ENCODE peak calls at places on chromosomes 16 and 17, in ten cellular contexts. U, D, V, S, I, Z, W, G, R and C are unnamed samples.

GRCh38 chr17:74807925-74808324 is 31.8 kb upstream of the NAT9 start:
- DNase-seq in U (no peak), D (no peak), V (no peak), S (peak; percentile 4), I (no peak), Z (no peak), W (no peak), G (no peak), R (no peak), C (no peak)

GRCh38 chr17:18017958-18018357 is 21.0 kb downstream of the ATPAF2 start:
- DNase-seq in U (no peak), D (peak; percentile 88), V (no peak), S (peak; percentile 62), I (no peak), Z (no peak), W (no peak), G (no peak), R (no peak), C (no peak)

GRCh38 chr16:31365131-31365865 is 10.3 kb downstream of the ITGAX start:
- DNase-seq in U (no peak), D (no peak), V (no peak), S (no peak), I (no peak), Z (no peak), W (no peak), G (no peak), R (no peak), C (no peak)

GRCh38 chr16:68446941-68447675 is 1.2 kb downstream of the SMPD3 start:
- DNase-seq in U (no peak), D (no peak), V (no peak), S (no peak), I (no peak), Z (no peak), W (no peak), G (no peak), R (no peak), C (no peak)

GRCh38 chr17:75679706-75680201 is 12.6 kb downstream of the SAP30BP start:
- DNase-seq in U (peak; percentile 42), D (peak; percentile 31), V (no peak), S (no peak), I (no peak), Z (peak; percentile 89), W (no peak), G (peak; percentile 41), R (no peak), C (no peak)

GRCh38 chr16:17173134-17173729 is 297.5 kb downstream of the XYLT1 start:
- DNase-seq in U (peak; percentile 39), D (peak; percentile 37), V (no peak), S (peak; percentile 63), I (no peak), Z (no peak), W (no peak), G (peak; percentile 18), R (no peak), C (no peak)

GRCh38 chr17:15777297-15777696 is 45.2 kb downstream of the TBC1D26 start:
- DNase-seq in U (no peak), D (no peak), V (no peak), S (no peak), I (no peak), Z (no peak), W (no peak), G (no peak), R (no peak), C (no peak)

GRCh38 chr17:65638221-65638940 is 76.9 kb upstream of the AXIN2 start:
- DNase-seq in U (no peak), D (peak; percentile 16), V (no peak), S (peak; percentile 84), I (no peak), Z (no peak), W (no peak), G (no peak), R (no peak), C (no peak)

GRCh38 chr17:14845562-14846335 is 419.4 kb downstream of the PMP22 start:
- DNase-seq in U (no peak), D (peak; percentile 36), V (no peak), S (peak; percentile 18), I (no peak), Z (no peak), W (no peak), G (no peak), R (no peak), C (no peak)

GRCh38 chr16:22206013-22206846 is at the start of gene EEF2K:
- DNase-seq in U (peak; percentile 91), D (peak; percentile 98), V (peak; percentile 75), S (peak; percentile 95), I (peak; percentile 95), Z (peak; percentile 98), W (peak; percentile 81), G (peak; percentile 86), R (peak; percentile 97), C (peak; percentile 74)

GRCh38 chr17:74219576-74220133 is 6.3 kb downstream of the TTYH2 start:
- DNase-seq in U (no peak), D (no peak), V (no peak), S (no peak), I (no peak), Z (no peak), W (no peak), G (no peak), R (no peak), C (no peak)

GRCh38 chr17:17877548-17878358 is 41.0 kb upstream of the SREBF1 start:
- DNase-seq in U (peak; percentile 84), D (peak; percentile 97), V (no peak), S (peak; percentile 90), I (no peak), Z (no peak), W (peak; percentile 71), G (peak; percentile 36), R (peak; percentile 75), C (no peak)

GRCh38 chr16:66427451-66427860 is 361 bp downstream of the BEAN1 start:
- DNase-seq in U (no peak), D (no peak), V (no peak), S (no peak), I (no peak), Z (no peak), W (no peak), G (no peak), R (no peak), C (no peak)

GRCh38 chr16:34758835-34759234 is 1299.4 kb downstream of the TP53TG3F start:
- DNase-seq in U (no peak), D (no peak), V (no peak), S (no peak), I (no peak), Z (no peak), W (no peak), G (no peak), R (no peak), C (no peak)
- H3K9me3 ChIP-seq in U (peaks cover 95% of the 10 kb centered on the region), D (peaks cover 13% of the 10 kb centered on the region), V (peaks cover 67% of the 10 kb centered on the region), S (no peaks in the 10 kb centered on the region), I (peaks cover 38% of the 10 kb centered on the region), Z (peaks cover 3% of the 10 kb centered on the region), W (peaks cover 12% of the 10 kb centered on the region), G (peaks cover 33% of the 10 kb centered on the region), R (peaks cover 100% of the 10 kb centered on the region), C (peaks cover 54% of the 10 kb centered on the region)

DNA sequence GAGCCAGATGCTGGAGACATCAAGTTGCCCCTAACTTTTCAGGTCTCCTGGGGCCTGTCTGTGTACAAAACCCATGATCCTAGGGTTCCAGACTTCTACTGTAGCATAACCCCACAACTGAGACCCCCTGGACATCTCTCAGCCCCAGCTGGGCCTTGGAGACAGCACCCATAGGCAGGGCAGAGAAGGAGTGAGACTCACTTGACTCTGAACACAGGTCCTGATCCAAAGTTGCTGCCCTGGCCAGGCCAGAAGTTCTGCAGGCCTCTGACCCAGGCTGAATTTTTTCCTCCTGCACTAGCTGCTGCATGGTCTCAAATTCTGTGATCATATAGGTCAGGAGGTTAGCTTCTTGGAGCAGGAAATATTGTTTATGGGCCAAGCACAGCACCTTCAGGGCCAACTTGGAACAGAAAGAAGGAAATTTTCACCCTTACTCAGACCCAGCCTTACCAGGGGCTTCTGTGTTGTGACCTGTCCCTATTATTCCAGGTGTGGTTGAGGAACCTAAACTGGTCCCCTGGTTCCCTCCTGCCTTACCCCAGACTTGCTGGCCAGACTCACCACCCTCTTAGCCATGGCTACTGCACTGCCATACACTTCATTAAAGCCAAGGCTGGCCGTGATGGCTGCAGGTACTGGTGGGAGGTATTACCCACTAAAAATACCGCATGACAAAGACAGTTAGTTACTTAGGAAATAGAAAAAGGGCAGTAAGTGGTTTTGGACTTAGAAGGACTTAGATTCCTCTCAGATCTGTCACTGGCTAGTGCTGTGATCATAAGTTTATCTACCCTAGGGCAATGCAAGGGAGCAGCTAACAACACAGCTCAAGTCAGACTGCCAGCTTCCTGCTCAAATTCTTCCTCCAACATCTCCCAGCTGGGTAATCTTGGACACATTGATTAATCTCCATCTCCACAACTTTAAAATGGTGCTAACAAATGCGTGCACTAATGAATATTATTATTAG is 2180.1 kb downstream of the TP53TG3F start:
- DNase-seq in U (no peak), D (no peak), V (no peak), S (no peak), I (no peak), Z (no peak), W (no peak), G (no peak), R (no peak), C (no peak)
- H3K9me3 ChIP-seq in U (no peaks in the 10 kb centered on the region), D (peaks cover under 1% of the 10 kb centered on the region), V (peaks cover 11% of the 10 kb centered on the region), S (peaks cover 37% of the 10 kb centered on the region), I (no peaks in the 10 kb centered on the region), Z (no peaks in the 10 kb centered on the region), W (no peaks in the 10 kb centered on the region), G (no peaks in the 10 kb centered on the region), R (peaks cover 86% of the 10 kb centered on the region), C (peaks cover 12% of the 10 kb centered on the region)

DNA sequence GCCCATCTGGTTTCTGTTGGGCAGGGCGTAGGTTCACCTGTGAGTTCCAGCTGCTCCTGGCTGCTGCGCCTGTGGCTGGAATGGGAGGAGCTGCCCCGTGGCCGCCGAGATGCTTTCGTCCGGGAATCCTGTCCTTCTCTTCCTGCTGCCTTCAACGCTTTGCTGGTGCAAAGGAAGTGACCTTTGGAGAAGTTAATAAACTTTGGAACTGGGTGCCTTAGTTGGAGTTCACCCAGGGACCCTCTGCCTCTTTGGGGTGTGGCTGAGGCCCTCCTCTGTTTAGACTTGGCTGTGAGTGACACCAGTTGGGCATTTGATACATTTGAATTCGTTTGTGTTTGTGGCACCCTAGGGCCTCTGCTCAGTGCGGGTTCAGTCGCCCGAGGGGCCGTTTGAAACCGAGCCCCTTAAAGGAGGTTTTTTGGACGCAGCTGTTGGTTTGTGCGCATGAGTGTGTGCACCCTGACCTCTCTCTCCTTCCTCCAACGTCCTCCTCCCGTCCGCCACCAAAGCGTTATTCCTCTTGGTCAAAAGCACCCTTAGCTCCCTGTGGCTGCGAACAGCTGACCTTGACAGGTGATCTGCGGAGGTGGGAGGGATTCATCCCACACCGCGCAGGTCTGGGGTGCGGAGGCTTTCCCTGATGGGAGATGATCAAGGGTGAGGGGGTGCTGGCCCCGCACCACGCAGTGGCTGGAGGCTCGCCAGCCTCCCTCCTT is 9.0 kb upstream of the SECTM1 start:
- DNase-seq in U (no peak), D (no peak), V (no peak), S (no peak), I (no peak), Z (no peak), W (no peak), G (no peak), R (no peak), C (no peak)
- H3K9me3 ChIP-seq in U (no peaks in the 10 kb centered on the region), D (no peaks in the 10 kb centered on the region), V (no peaks in the 10 kb centered on the region), S (no peaks in the 10 kb centered on the region), I (no peaks in the 10 kb centered on the region), Z (no peaks in the 10 kb centered on the region), W (no peaks in the 10 kb centered on the region), G (no peaks in the 10 kb centered on the region), R (no peaks in the 10 kb centered on the region), C (no peaks in the 10 kb centered on the region)

GRCh38 chr17:28268610-28269313 is 50.2 kb upstream of the TMEM97 start:
- DNase-seq in U (no peak), D (no peak), V (no peak), S (no peak), I (no peak), Z (no peak), W (no peak), G (no peak), R (no peak), C (no peak)
- H3K9me3 ChIP-seq in U (peaks cover 3% of the 10 kb centered on the region), D (no peaks in the 10 kb centered on the region), V (no peaks in the 10 kb centered on the region), S (no peaks in the 10 kb centered on the region), I (no peaks in the 10 kb centered on the region), Z (no peaks in the 10 kb centered on the region), W (no peaks in the 10 kb centered on the region), G (no peaks in the 10 kb centered on the region), R (peaks cover 12% of the 10 kb centered on the region), C (no peaks in the 10 kb centered on the region)